ENCODE peak calls at places on chromosomes 4 and X, in four cellular contexts. U, E, N and A are unnamed samples.

GRCh38 chrX:149818652-149819051 is 36.9 kb downstream of the MAGEA9 start:
- DNase-seq in U (no peak), E (no peak), N (no peak), A (no peak)

GRCh38 chr4:160562661-160563060 is 1459.8 kb downstream of the RAPGEF2 start:
- DNase-seq in U (no peak), E (no peak), N (no peak), A (no peak)

GRCh38 chr4:2743518-2744445 is 12.4 kb downstream of the TNIP2 start:
- DNase-seq in U (no peak), E (no peak), N (no peak), A (no peak)

GRCh38 chrX:136584545-136584944 is 52.5 kb downstream of the VGLL1 start:
- DNase-seq in U (no peak), E (no peak), N (no peak), A (no peak)

GRCh38 chrX:44343412-44343942 is at the start of gene EFHC2:
- DNase-seq in U (peak), E (peak), N (peak), A (peak)

GRCh38 chr4:6493668-6494304 is 21.4 kb upstream of the PPP2R2C start:
- DNase-seq in U (peak), E (peak), N (no peak), A (no peak)

GRCh38 chr4:24137963-24138601 is 248.2 kb upstream of the PPARGC1A start:
- DNase-seq in U (no peak), E (no peak), N (no peak), A (no peak)

GRCh38 chr4:106315476-106315967 is 487 bp downstream of the TBCK start:
- DNase-seq in U (peak), E (peak), N (no peak), A (no peak)

GRCh38 chrX:119783026-119783425 is 8.4 kb downstream of the RPL39 start:
- DNase-seq in U (no peak), E (no peak), N (no peak), A (no peak)

DNA sequence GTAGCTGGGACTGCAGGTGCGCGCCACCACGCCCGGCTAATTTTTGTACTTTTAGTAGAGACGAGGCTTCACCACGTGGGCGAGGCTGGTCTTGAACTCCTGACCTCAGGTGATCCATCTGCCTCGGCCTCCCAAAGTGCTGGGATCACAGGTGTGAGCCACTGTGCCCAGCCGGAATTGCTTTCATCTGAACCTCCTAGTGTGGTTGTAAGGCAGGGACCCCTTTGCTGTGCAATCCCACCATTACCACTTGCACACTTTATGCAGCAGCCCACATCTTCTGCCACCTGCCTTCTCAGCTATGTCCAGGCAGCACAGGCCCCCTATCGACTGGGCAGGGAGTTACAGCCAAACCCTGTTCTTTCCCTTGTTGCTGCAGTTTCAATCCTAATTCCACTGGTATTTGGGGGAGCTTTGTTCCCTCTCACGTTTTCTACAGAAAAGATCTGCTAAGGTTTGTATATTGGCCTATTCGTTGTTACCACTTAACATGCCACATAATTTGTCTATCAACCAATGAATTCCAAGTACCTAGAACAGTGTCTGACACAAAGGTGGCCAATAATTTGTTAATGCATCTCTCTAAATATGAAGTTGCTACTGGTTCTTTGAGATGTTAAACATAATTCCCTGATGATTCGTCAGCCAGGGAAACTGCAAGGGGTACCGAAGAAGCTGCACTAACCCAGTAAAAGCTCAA is 6.5 kb downstream of the RPL39 start:
- DNase-seq in U (peak), E (peak), N (peak), A (peak)
- TF ChIP-seq CTCF in U (peak), E (peak), N (peak), A (peak)

GRCh38 chr4:8015512-8015911 is 75.9 kb upstream of the AFAP1 start:
- DNase-seq in U (peak), E (peak), N (no peak), A (no peak)
- TF ChIP-seq CTCF in U (peak), E (peak), N (no peak), A (peak)

DNA sequence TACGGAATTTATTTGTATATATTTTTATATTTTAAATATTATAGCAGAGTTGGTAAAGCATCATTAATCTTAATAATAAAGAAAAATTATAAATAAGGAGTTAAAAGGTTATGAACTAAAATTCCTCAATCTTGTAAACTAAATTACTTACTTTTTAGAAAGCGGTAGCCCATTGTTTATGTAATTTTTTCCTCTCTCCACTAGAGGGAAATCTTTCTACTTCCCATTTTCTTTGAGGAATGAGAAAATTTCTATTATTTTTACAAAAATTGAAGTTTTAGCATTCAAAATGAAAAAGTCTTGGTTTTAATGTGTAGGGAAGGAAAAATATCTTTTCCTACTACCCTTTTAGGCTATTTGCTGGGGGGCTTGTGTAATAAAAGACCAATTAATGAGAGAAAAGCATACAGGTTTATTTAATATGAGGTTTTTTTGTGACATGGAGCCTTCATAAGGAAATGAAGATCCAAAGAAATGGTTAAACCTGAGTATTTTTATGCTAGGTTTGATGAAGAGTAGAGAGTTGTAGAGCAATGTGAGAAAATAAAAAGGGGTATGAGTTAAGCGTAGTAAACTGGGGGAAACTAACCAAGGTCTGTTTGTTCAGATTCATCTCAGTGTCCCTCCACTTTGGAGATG is 68.7 kb upstream of the ADAD1 start:
- DNase-seq in U (peak), E (peak), N (no peak), A (no peak)
- TF ChIP-seq CTCF in U (peak), E (peak), N (peak), A (peak)

DNA sequence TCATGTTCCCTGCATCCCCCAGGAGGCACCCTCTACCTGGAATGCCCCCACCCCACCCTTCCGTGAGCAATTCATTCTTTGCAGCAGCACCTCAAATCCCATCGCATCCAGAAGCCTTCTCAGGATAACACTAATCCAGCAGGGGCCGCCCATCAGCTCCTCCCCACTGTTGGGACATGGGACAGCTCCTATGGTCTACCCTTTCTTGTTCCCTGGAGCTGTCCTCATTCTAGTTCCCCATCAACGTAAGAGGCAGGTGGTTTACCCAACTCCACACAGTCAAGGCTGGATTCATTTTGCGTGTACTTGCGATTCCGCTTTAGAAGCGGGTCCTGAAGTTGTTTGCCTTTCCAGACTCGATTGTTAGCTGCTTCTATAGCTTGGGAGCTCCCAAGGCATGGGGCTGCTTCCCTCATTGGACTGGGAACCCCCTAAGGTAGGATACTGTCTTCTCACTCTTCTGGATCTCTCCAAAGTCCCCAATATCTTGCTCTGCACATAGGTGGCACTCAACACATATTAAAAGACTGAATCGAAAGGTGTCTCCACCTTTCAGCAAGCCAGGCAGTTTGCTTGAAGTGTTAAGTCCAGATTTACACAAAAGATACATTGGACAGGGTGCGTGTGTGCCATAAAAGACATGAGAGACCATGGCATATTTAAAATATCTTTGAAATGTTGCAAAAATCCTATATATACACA is 942 bp upstream of the APLN start:
- DNase-seq in U (peak), E (no peak), N (no peak), A (no peak)
- TF ChIP-seq CTCF in U (peak), E (peak), N (no peak), A (peak)

DNA sequence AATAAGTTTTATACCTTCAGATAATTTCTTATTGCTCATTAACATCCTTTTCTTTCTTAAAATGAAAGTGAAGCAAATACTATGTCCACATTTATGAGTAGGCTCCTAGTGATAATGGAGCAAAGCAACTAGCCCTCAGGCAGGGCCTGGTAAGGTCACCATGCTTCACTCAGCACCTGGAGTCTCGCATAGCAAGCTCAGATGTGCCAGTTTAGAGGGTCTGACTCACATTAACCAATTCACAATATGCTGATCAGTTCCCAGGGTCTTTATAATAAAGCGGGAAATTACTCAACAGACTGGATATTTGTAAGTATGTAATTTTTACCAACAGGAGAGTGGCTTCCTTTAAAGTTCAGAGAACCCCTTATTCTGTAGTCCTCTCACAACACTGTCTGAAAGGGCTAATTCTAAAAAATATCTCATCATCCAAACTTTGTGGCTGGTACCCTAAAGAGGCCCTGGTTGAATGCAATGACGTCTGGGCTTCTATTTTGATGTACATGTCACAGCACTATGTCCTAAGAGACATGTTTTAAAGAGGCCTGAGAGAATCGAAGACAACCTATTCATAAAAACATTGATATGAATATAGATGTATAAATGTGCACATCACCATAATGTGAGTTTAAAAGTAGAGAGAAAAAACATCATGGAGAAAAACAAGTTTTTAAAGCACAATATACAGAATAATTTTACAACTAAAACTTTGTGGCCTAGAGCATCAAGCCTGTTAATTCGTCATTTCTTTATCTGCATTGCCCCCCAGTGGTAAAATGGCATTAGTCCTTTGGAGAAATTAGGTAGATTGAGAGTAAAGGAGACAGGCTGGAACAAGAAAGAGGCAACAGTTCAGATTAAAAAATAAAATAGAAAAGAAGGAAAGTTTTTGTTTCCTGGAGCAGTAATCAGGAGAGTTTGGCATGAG is 44.3 kb downstream of the IL21 start:
- DNase-seq in U (peak), E (peak), N (peak), A (peak)
- TF ChIP-seq CTCF in U (peak), E (peak), N (peak), A (peak)

DNA sequence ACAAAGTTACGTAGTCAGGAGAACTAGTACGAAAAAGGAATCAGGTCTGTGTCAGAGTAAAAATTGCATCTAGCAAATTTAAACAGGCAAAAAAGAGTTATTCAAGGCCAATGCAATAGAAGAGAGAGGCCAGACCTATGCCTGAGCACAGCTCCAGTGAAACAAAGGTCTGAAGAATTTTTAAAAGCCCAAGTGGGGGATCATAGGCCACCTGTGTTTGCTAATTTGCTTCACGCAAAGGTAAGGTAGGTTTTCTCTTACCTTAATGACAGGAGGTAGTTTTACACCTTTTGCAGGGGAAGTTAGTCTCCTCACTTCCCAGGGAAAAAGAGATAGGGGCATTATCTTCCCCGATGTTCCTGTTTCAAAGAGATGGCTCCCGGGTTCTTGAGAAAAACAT is 448.6 kb upstream of the TECRL start:
- DNase-seq in U (no peak), E (no peak), N (no peak), A (no peak)
- TF ChIP-seq CTCF in U (no peak), E (no peak), N (no peak), A (no peak)

GRCh38 chr4:57605374-57605773 is 495.2 kb upstream of the IGFBP7 start:
- DNase-seq in U (no peak), E (no peak), N (no peak), A (no peak)
- TF ChIP-seq CTCF in U (no peak), E (no peak), N (no peak), A (no peak)